ENCODE peak calls at places on chromosomes 13 and 19, in nine cellular contexts. F is cardiac muscle cell; O is suprapubic skin; W is PC-3; X is heart right ventricle; U is fibroblast of the aortic adventitia; A is NCI-H1694 treated with DMSO at 0.1 percent for 48 hours; B is activated naive CD4-positive, alpha-beta T cell treated with anti-CD3 and anti-CD28 coated beads for 36 hours; N is stimulated activated CD4-positive, alpha-beta T cell treated with anti-CD3 and anti-CD28 coated beads, Interleukin-15, amount 100 ng/mL, for 1 hour. I is an unnamed sample.

GRCh38 chr19:53844849-53845246 is 20.7 kb upstream of the NLRP12 start:
- DNase-seq in F (no peak), O (no peak), W (no peak), X (no peak), U (no peak), A (no peak), B (no peak), N (no peak), I (no peak)

GRCh38 chr19:48121066-48121465 is 10.4 kb upstream of the PLA2G4C start:
- DNase-seq in F (no peak), O (no peak), W (no peak), X (no peak), U (no peak), A (no peak), B (no peak), N (no peak), I (no peak)

GRCh38 chr13:71079638-71080037 is 787.4 kb downstream of the DACH1 start:
- DNase-seq in F (no peak), O (no peak), W (no peak), X (no peak), U (no peak), A (no peak), B (no peak), N (no peak), I (no peak)

GRCh38 chr19:17879466-17879865 is 7.7 kb downstream of the SLC5A5 start:
- DNase-seq in F (no peak), O (no peak), W (no peak), X (no peak), U (no peak), A (no peak), B (no peak), N (no peak), I (no peak)

GRCh38 chr13:114259974-114260373 is 21.4 kb upstream of the UPF3A start:
- DNase-seq in F (no peak), O (no peak), W (no peak), X (no peak), U (no peak), A (no peak), B (no peak), N (no peak), I (no peak)

GRCh38 chr19:4324228-4324627 is 14.4 kb downstream of the STAP2 start:
- DNase-seq in F (no peak), O (no peak), W (no peak), X (no peak), U (no peak), A (no peak), B (no peak), N (no peak), I (no peak)

GRCh38 chr19:6211632-6212402 is 68.0 kb downstream of the MLLT1 start:
- DNase-seq in F (no peak), O (no peak), W (no peak), X (no peak), U (no peak), A (no peak), B (no peak), N (no peak), I (no peak)

GRCh38 chr19:57016076-57016475 is 103.7 kb upstream of the USP29 start:
- DNase-seq in F (no peak), O (no peak), W (no peak), X (no peak), U (no peak), A (no peak), B (no peak), N (no peak), I (no peak)

GRCh38 chr13:46350003-46350402 is 37.0 kb downstream of the RUBCNL start:
- DNase-seq in F (no peak), O (no peak), W (no peak), X (no peak), U (no peak), A (no peak), B (no peak), N (no peak), I (no peak)

I was measured in renal cortical epithelial cell.